ENCODE peak calls at places on chromosomes 5 and 9, in four cellular contexts. I is A549, C is breast epithelium, Q is uterus. R is an unnamed sample.

GRCh38 chr9:84054341-84055010 is 73.9 kb downstream of the RMI1 start:
- DNase-seq in I (no peak), C (no peak), Q (no peak), R (no peak)

GRCh38 chr5:176415240-176416122 is 858 bp downstream of the CLTB start:
- DNase-seq in I (peak), C (peak), Q (peak), R (no peak)

GRCh38 chr9:89677696-89678393 is 73.0 kb downstream of the GADD45G start:
- DNase-seq in I (no peak), C (no peak), Q (no peak), R (no peak)

GRCh38 chr9:35658144-35658893 is at the start of gene CCDC107:
- DNase-seq in I (peak), C (peak), Q (peak), R (no peak)

GRCh38 chr5:16894236-16895057 is 41.6 kb downstream of the MYO10 start:
- DNase-seq in I (peak), C (peak), Q (no peak), R (no peak)

GRCh38 chr5:37844004-37844403 is 4.2 kb upstream of the GDNF start:
- DNase-seq in I (no peak), C (no peak), Q (no peak), R (no peak)

GRCh38 chr9:118170032-118170955 is 466.1 kb downstream of the TLR4 start:
- DNase-seq in I (peak), C (no peak), Q (no peak), R (no peak)

GRCh38 chr9:23342296-23342695 is 483.7 kb downstream of the ELAVL2 start:
- DNase-seq in I (no peak), C (no peak), Q (no peak), R (no peak)

GRCh38 chr9:17018001-17018491 is 116.8 kb upstream of the CNTLN start:
- DNase-seq in I (no peak), C (no peak), Q (no peak), R (no peak)

GRCh38 chr5:76074487-76074886 is 8.7 kb upstream of the SV2C start:
- DNase-seq in I (no peak), C (no peak), Q (no peak), R (no peak)

DNA sequence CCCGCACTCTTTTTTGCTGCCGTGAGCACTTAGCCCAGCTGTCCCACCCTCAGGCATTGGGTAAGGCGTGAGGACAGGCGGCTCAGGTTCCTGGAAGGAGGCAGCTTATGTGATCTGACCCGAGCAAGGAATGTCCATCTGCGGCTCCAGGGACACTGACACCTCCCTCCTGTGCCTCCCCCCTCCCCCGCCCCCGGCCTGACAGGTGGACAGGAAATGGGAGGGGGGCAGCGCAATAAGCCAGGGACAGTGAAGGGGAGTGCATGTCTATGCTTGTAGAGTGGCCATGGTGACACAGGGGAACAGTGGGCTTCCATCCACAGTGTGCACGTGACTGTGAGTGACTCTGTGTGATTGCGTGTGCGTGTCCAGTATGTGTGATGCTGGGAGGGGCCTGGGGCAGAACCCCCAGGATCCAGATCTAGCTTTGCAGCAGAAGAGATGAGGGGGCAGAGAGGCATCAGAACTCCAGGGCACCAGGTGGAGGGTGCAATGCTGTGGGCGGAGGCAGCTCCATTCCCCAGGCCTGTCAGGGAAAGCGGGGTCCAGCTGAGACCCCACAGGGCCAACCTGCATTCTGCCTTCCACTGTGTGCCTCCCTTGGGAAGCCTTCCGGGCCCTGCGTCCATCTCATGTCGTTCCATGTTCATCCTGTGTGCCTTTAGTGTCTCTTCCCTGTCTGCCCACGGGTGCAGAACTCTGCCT is 30.5 kb downstream of the CNTFR start:
- DNase-seq in I (no peak), C (peak), Q (no peak), R (no peak)
- H3K4me3 ChIP-seq in I (no peak), C (peak), Q (no peak), R (peak)

DNA sequence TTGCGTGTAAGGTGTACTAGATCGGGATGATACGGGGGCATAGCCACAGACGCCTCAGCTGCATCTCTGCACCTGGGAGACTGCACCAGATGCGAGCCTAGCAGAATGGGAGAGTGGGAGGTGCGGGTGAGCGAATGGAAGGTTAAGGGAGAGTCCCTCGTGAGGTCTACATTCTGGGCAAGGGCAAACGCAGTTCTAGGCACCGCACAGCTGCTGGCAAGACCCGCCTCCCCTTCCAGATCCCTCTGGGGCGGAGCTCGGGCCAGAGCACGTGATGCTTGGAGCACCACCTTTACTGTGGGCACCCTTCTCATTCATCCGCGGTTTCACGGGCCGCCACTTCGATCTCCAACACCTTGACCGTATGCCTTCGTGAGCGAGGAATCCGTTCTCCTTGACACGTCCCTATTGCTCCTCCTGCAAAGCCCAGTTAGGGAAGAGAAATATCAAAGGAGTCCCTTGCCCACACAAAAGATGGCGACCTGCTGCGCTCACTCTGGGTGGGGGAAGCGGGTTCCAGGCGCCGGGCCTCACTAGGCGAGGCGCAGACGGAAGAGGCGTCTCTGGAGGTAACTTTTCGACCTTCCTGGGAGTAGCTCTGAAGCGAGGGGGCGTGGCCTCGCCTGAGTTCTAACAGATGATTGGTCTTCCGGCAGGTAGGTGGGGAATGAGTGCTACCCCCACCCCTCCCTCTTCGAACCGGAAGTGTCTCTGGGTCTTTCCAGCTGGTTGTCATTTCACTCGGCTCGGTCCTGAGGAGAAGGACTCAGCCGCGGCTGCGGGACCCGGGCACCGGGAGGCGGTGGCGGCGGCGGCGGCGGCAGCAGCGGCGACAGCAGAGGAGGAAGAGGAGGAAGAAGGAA is at the start of gene CPEB4:
- DNase-seq in I (peak), C (peak), Q (peak), R (peak)
- TF ChIP-seq POLR2A in I (peak), C (peak), Q (peak), R (peak)

DNA sequence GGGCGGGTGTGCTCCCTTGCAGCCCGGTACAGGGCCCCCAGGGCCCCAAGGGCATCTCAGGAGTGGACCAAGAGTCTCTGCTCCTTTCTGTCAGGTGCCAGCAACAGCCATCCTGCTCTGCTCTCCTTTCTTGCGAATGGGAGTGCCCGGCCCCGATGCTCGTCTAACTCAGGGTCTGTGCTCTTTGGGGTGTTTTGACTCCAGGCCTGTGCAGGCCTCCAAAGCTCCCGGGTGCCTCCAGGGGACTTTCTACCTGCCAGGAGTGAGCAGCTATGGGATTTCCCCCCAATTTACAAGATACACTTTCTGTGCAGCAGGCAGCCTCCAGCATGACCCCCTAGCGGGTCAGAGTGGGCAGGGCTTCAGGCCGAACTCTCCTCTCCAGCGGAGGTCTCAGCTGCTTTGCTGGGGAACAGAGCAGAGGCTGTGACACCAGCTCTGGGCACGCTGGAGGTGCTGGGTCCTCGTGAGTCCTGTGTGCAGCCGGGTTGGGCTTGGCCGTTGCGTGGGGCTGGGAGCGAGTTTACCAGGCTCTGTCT is 3.0 kb downstream of the NRARP start:
- DNase-seq in I (no peak), C (no peak), Q (no peak), R (no peak)
- H3K4me3 ChIP-seq in I (no peak), C (peak), Q (no peak), R (peak)

GRCh38 chr9:136674786-136675349 is 12.2 kb downstream of the EGFL7 start:
- DNase-seq in I (no peak), C (no peak), Q (peak), R (no peak)
- TF ChIP-seq POLR2A in I (no peak), C (no peak), Q (no peak), R (no peak)

DNA sequence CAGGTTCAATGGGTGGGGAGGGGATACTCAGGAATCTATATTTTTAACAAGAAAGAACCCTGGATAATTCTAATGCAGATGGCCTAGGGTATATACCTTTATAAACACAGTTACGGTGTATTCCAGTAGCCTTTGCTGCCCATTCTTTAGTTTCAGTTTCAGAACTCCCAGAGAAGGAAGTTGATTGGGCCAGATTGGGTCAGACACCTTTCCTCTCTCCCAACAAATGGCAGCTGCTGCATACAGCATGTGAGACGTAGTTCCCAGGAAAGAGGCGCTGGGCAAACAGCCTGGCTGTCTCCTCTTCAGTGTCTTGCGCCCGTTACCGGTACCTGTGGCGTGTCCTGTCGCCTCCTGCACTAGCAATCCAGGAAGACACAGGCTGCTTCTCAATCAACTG is 20.4 kb downstream of the ACO1 start:
- DNase-seq in I (no peak), C (no peak), Q (no peak), R (no peak)
- H3K4me3 ChIP-seq in I (no peak), C (no peak), Q (no peak), R (no peak)

GRCh38 chr5:89473196-89473595 is 590.2 kb upstream of the MEF2C start:
- DNase-seq in I (no peak), C (no peak), Q (no peak), R (no peak)

GRCh38 chr5:89471556-89471955 is 588.6 kb upstream of the MEF2C start:
- DNase-seq in I (no peak), C (no peak), Q (no peak), R (no peak)

GRCh38 chr5:89470658-89471057 is 587.7 kb upstream of the MEF2C start:
- DNase-seq in I (no peak), C (no peak), Q (no peak), R (no peak)

GRCh38 chr5:89471115-89471514 is 588.1 kb upstream of the MEF2C start:
- DNase-seq in I (no peak), C (no peak), Q (no peak), R (no peak)
- TF ChIP-seq POLR2A in I (no peak), C (no peak), Q (no peak), R (no peak)